ENCODE peak calls at places on chromosome 4, in ten cellular contexts. X, C, Z, P, Q, O, I, G, H and A are unnamed samples. For H3K4me1, the result is how much of the 10 kb centered on the place peaks cover.

GRCh38 chr4:181475781-181476180 is 767.4 kb upstream of the TENM3 start:
- DNase-seq in X (no peak), H (no peak), O (no peak), Q (no peak), P (no peak), Z (no peak), I (no peak), G (no peak), C (no peak), A (no peak)

GRCh38 chr4:143559757-143560147 is 46.2 kb downstream of the SMARCA5 start:
- DNase-seq in I (no peak), H (no peak), Z (no peak), Q (no peak), P (no peak), C (no peak), X (no peak), O (peak), G (peak), A (peak)

GRCh38 chr4:93770201-93770600 is 58.4 kb upstream of the ATOH1 start:
- DNase-seq in X (no peak), P (no peak), C (no peak), Q (no peak), Z (no peak), O (no peak), I (no peak), H (no peak), G (no peak), A (no peak)

GRCh38 chr4:107733431-107733925 is 13.4 kb upstream of the PAPSS1 start:
- DNase-seq in Z (no peak), I (no peak), C (no peak), X (no peak), O (no peak), P (no peak), H (no peak), Q (no peak), G (no peak), A (no peak)

GRCh38 chr4:153483432-153484418 is 17.6 kb downstream of the TMEM131L start:
- DNase-seq in O (no peak), I (no peak), C (no peak), G (peak), Q (no peak), Z (no peak), P (no peak), H (no peak), X (no peak), A (no peak)

GRCh38 chr4:95979961-95980876 is 140.3 kb downstream of the PDHA2 start:
- DNase-seq in X (no peak), C (no peak), H (no peak), I (no peak), P (no peak), Q (no peak), Z (peak), O (peak), G (no peak), A (no peak)

GRCh38 chr4:152382057-152382785 is 153.7 kb downstream of the FBXW7 start:
- DNase-seq in Q (no peak), I (no peak), X (no peak), G (peak), Z (no peak), P (no peak), O (no peak), H (no peak), C (no peak), A (no peak)

GRCh38 chr4:16916719-16917337 is 18.4 kb upstream of the LDB2 start:
- DNase-seq in X (peak), I (peak), Q (peak), C (peak), Z (no peak), H (peak), O (no peak), G (peak), P (peak), A (peak)

GRCh38 chr4:189597341-189597740 is 343.3 kb upstream of the FRG1 start:
- DNase-seq in P (no peak), Z (no peak), I (no peak), O (no peak), H (no peak), C (no peak), G (no peak), X (no peak), Q (no peak), A (no peak)

GRCh38 chr4:6494431-6495295 is 22.2 kb upstream of the PPP2R2C start:
- DNase-seq in Q (no peak), O (no peak), G (no peak), Z (no peak), C (no peak), I (no peak), P (no peak), X (no peak), H (no peak), A (no peak)

GRCh38 chr4:17817027-17817426 is 6.2 kb downstream of the NCAPG start:
- DNase-seq in X (peak), H (peak), Q (no peak), P (no peak), C (peak), G (peak), Z (no peak), I (peak), O (no peak), A (no peak)

GRCh38 chr4:19187104-19187503 is 1064.6 kb upstream of the SLIT2 start:
- DNase-seq in X (no peak), Z (no peak), Q (no peak), I (no peak), O (no peak), H (no peak), G (peak), P (no peak), C (no peak), A (no peak)

GRCh38 chr4:60187428-60187827 is 1012.7 kb upstream of the ADGRL3 start:
- DNase-seq in P (no peak), C (no peak), Z (no peak), X (no peak), G (no peak), H (no peak), O (no peak), Q (no peak), I (no peak), A (no peak)

GRCh38 chr4:32790803-32791202 is 2070.6 kb downstream of the PCDH7 start:
- DNase-seq in Q (no peak), H (no peak), P (no peak), C (no peak), X (no peak), O (no peak), I (no peak), G (no peak), Z (no peak), A (no peak)

GRCh38 chr4:5658992-5659391 is 49.4 kb downstream of the EVC2 start:
- DNase-seq in H (no peak), X (no peak), P (no peak), G (no peak), Q (no peak), Z (no peak), C (no peak), I (no peak), O (no peak), A (no peak)

GRCh38 chr4:78762529-78762928 is 13.6 kb upstream of the BMP2K start:
- DNase-seq in Q (no peak), C (no peak), I (no peak), O (no peak), P (no peak), H (no peak), Z (no peak), G (no peak), X (no peak), A (no peak)

GRCh38 chr4:10106421-10107039 is 10.1 kb downstream of the WDR1 start:
- DNase-seq in Q (peak), H (no peak), G (peak), P (peak), Z (peak), C (peak), I (no peak), O (peak), X (peak), A (no peak)

GRCh38 chr4:2334826-2335728 is 73.2 kb upstream of the MXD4 start:
- DNase-seq in C (no peak), Z (no peak), Q (no peak), P (no peak), G (no peak), I (no peak), X (no peak), O (peak), H (no peak), A (peak)

GRCh38 chr4:76920715-76921114 is 22.8 kb upstream of the SOWAHB start:
- DNase-seq in G (no peak), X (no peak), Z (no peak), I (no peak), O (no peak), Q (no peak), C (no peak), P (no peak), H (no peak), A (no peak)

GRCh38 chr4:140937866-140938265 is 181.7 kb upstream of the TBC1D9 start:
- DNase-seq in O (no peak), I (no peak), G (no peak), H (no peak), X (no peak), C (no peak), Q (no peak), P (no peak), Z (no peak), A (no peak)

GRCh38 chr4:3363411-3364141 is 70.8 kb downstream of the RGS12 start:
- DNase-seq in Q (no peak), X (no peak), I (no peak), H (no peak), O (peak), G (no peak), P (no peak), Z (no peak), C (no peak), A (no peak)

GRCh38 chr4:140004580-140005314 is 149.2 kb downstream of the MAML3 start:
- DNase-seq in H (no peak), Z (no peak), P (no peak), X (no peak), Q (peak), I (no peak), C (no peak), O (peak), G (peak), A (no peak)

GRCh38 chr4:55008166-55009056 is 117.0 kb downstream of the KDR start:
- DNase-seq in O (no peak), C (peak), Q (no peak), P (no peak), G (peak), I (no peak), H (no peak), Z (no peak), X (no peak), A (no peak)

GRCh38 chr4:166816901-166817300 is 417.4 kb downstream of the SPOCK3 start:
- DNase-seq in P (peak), Q (no peak), X (peak), O (no peak), Z (no peak), G (no peak), I (no peak), C (no peak), H (no peak), A (no peak)

GRCh38 chr4:183610033-183610432 is 49.0 kb downstream of the RWDD4 start:
- DNase-seq in Q (no peak), P (no peak), Z (no peak), I (no peak), O (no peak), H (no peak), X (no peak), G (no peak), C (peak), A (no peak)

GRCh38 chr4:140091305-140091704 is 62.7 kb downstream of the MAML3 start:
- DNase-seq in P (no peak), X (no peak), Q (no peak), Z (no peak), O (no peak), H (no peak), G (peak), I (no peak), C (no peak), A (no peak)

GRCh38 chr4:133355636-133356035 is 206.5 kb downstream of the PCDH10 start:
- DNase-seq in O (no peak), Q (no peak), C (peak), H (peak), P (no peak), G (no peak), Z (no peak), I (no peak), X (no peak), A (no peak)

GRCh38 chr4:917992-918391 is 14.1 kb downstream of the GAK start:
- DNase-seq in H (no peak), C (no peak), I (no peak), P (no peak), O (no peak), X (no peak), Q (no peak), Z (no peak), G (no peak), A (no peak)

GRCh38 chr4:925171-925570 is 6.9 kb downstream of the GAK start:
- DNase-seq in C (no peak), Q (no peak), I (no peak), O (no peak), P (no peak), X (no peak), H (no peak), G (no peak), Z (no peak), A (peak)

GRCh38 chr4:924107-925096 is 7.7 kb downstream of the GAK start:
- DNase-seq in G (peak), P (peak), X (no peak), H (no peak), O (no peak), C (peak), Z (no peak), Q (no peak), I (peak), A (peak)

GRCh38 chr4:925771-926500 is 6.2 kb downstream of the GAK start:
- DNase-seq in O (no peak), H (no peak), X (no peak), I (no peak), Z (no peak), G (no peak), C (no peak), P (no peak), Q (no peak), A (peak)

GRCh38 chr4:921830-922331 is 10.2 kb downstream of the GAK start:
- DNase-seq in P (peak), H (no peak), I (peak), C (no peak), Z (peak), G (no peak), X (no peak), Q (no peak), O (no peak), A (peak)
- H3K4me3 ChIP-seq in P (no peak), H (no peak), I (peak), C (no peak), Z (no peak), G (no peak), X (no peak), Q (no peak), O (no peak), A (no peak)

DNA sequence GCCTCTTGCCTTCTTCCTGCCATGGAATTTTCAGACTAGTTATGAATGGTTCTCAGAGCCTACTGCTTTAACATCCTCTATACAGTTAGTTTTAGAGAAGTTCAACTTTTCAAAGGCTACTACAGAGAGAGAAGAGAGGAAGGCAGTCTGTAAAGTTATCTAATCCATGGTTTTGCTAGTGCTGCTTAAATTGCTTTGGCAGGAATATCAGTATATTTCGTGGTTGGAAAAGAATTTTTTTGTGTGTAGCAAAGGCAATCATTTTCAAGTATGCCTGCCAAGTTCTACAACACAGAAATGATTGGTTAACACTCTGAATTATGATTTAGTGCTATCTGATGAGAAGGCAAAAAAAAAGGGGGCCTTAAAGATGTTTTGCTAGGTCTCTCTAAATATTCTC is 133.0 kb downstream of the JADE1 start:
- DNase-seq in Q (no peak), G (no peak), I (no peak), O (no peak), Z (no peak), P (no peak), C (no peak), H (no peak), X (no peak), A (no peak)
- H3K4me1 ChIP-seq in Q (under half), G (under half), I (under half), O (under half), Z (under half), P (under half), C (under half), H (under half), X (under half), A (under half)

GRCh38 chr4:109251396-109251795 is 51.1 kb downstream of the COL25A1 start:
- DNase-seq in O (no peak), I (no peak), Q (no peak), Z (no peak), C (no peak), P (no peak), X (no peak), G (no peak), H (peak), A (no peak)
- TF ChIP-seq POLR2AphosphoS5 in O (no peak), I (no peak), Q (no peak), Z (no peak), C (no peak), P (no peak), X (no peak), G (no peak), H (no peak), A (no peak)

GRCh38 chr4:88009871-88010270 is 2.4 kb downstream of the PKD2 start:
- DNase-seq in Z (no peak), Q (no peak), H (no peak), O (no peak), P (no peak), I (no peak), G (peak), X (no peak), C (no peak), A (no peak)
- H3K4me3 ChIP-seq in Z (no peak), Q (no peak), H (no peak), O (peak), P (no peak), I (no peak), G (peak), X (no peak), C (no peak), A (no peak)

GRCh38 chr4:22021116-22021515 is 72.5 kb upstream of the KCNIP4 start:
- DNase-seq in P (no peak), G (no peak), X (no peak), I (no peak), H (no peak), Z (no peak), C (no peak), Q (no peak), O (no peak), A (no peak)

GRCh38 chr4:22014222-22014741 is 65.7 kb upstream of the KCNIP4 start:
- DNase-seq in X (no peak), O (no peak), Q (no peak), P (no peak), H (no peak), I (no peak), Z (no peak), C (no peak), G (no peak), A (no peak)

GRCh38 chr4:22019676-22020075 is 71.1 kb upstream of the KCNIP4 start:
- DNase-seq in G (no peak), Z (no peak), H (no peak), X (no peak), O (no peak), C (no peak), I (no peak), P (no peak), Q (no peak), A (no peak)
- H3K4me1 ChIP-seq in G (under half), Z (under half), H (under half), X (under half), O (under half), C (under half), I (under half), P (under half), Q (under half), A (under half)

DNA sequence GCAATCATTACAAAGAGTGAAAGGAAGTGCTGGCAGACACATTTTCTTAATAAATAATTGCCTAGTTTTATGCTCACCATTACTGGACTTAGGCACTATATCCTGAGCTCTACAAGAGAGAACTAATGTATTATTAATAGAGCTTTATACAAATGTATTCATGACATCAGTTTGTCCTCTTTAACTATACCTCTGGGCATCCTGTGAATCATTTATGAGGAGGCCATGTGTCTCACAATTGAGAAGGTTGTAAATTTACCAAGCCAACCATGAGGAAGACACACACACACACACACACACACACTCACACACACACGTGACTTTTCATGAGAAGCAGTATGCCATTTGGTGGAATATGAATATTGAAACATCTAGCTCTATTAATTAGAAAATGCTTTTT is 728.2 kb downstream of the ARAP2 start:
- DNase-seq in C (no peak), G (no peak), H (no peak), O (no peak), Z (no peak), I (no peak), X (no peak), P (no peak), Q (no peak), A (no peak)
- TF ChIP-seq POLR2AphosphoS5 in C (no peak), G (no peak), H (no peak), O (no peak), Z (no peak), I (no peak), X (no peak), P (no peak), Q (no peak), A (no peak)

DNA sequence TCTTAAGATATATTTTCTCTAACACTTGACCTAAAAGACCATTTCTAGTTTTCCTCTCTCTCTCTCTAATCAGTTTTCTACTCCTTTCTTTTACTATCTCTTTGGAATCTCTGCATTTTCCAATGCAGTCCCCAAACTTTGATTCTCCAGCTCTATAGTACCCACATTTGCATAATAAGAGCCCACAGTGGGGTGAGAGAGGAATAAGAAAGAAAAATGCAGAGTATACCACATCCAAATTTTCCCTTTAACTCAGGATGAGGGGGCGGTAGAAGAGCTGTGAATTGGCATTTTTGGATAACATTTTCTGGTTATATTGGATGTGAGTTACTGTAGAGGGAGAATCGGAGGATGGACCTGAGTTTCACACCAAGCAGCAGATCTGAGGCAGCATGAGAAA is 74.4 kb upstream of the SOD3 start:
- DNase-seq in I (no peak), O (no peak), G (no peak), Q (no peak), X (no peak), P (no peak), C (no peak), H (no peak), Z (no peak), A (no peak)
- H3K4me3 ChIP-seq in I (no peak), O (no peak), G (no peak), Q (no peak), X (no peak), P (no peak), C (no peak), H (no peak), Z (no peak), A (no peak)

DNA sequence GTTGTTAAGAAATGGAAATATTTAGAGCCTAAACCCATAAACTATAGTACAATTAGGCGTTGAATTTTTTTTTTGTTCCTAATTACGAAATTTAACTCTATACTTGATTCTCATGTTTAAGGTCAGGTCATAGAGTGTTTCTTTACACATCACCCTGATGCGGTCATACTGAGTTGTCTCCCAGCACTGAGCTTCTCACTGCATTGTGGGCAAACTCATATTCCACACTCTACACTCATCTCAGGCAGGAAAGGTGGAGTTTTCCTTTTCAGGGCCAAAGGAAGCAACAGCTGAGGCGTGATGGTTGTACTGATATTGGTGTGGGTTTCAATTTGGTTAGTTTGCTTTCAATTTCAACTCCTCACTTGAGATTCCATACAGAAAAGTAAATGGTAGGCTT is 75.4 kb downstream of the FAT4 start:
- DNase-seq in H (no peak), I (no peak), C (no peak), Q (no peak), O (no peak), Z (no peak), P (no peak), X (no peak), G (peak), A (no peak)
- H3K4me1 ChIP-seq in H (under half), I (under half), C (under half), Q (under half), O (half or more), Z (under half), P (under half), X (under half), G (under half), A (under half)